ENCODE peak calls at places on chromosomes 2 and 18, in nine cellular contexts. D is NCI-H2081; S is mesenteric fat pad; I is NCI-H748 treated with DMSO at 0.1 percent for 48 hours; U is T-helper 1 cell; G is NCI-H526 treated with DMSO at 0.1 percent for 48 hours; N is stimulated activated CD4-positive, alpha-beta T cell treated with anti-CD3 and anti-CD28 coated beads, Interleukin-1b, Interleukin-23, amount 100 ng/mL, for 24 hours; E is fibroblast of the aortic adventitia; Q is activated CD4-positive, alpha-beta memory T cell treated with anti-CD3 and anti-CD28 coated beads, Interleukin-2, amount 10 ng/mL, durations not matched to agents 7 days and 5 days. X is an unnamed sample.

GRCh38 chr2:40028792-40029488 is 249.9 kb upstream of the THUMPD2 start:
- DNase-seq in D (no peak), S (no peak), I (no peak), U (no peak), G (no peak), N (no peak), E (no peak), Q (no peak), X (no peak)

GRCh38 chr2:44100351-44100750 is 68.3 kb upstream of the PPM1B start:
- DNase-seq in D (no peak), S (no peak), I (no peak), U (no peak), G (no peak), N (no peak), E (peak), Q (peak), X (peak)

GRCh38 chr2:38671946-38672345 is 6.0 kb downstream of the GALM start:
- DNase-seq in D (no peak), S (no peak), I (no peak), U (no peak), G (no peak), N (no peak), E (no peak), Q (no peak), X (no peak)

GRCh38 chr18:77559274-77559910 is 309.7 kb downstream of the GALR1 start:
- DNase-seq in D (peak), S (no peak), I (no peak), U (no peak), G (no peak), N (no peak), E (no peak), Q (no peak), X (no peak)

GRCh38 chr2:2175381-2176090 is 155.5 kb downstream of the MYT1L start:
- DNase-seq in D (no peak), S (no peak), I (no peak), U (no peak), G (no peak), N (no peak), E (no peak), Q (no peak), X (no peak)

GRCh38 chr2:156430978-156431358 is 5.2 kb upstream of the GPD2 start:
- DNase-seq in D (no peak), S (no peak), I (no peak), U (peak), G (no peak), N (no peak), E (peak), Q (no peak), X (peak)

GRCh38 chr18:42183746-42184145 is 228.7 kb downstream of the PIK3C3 start:
- DNase-seq in D (no peak), S (no peak), I (no peak), U (no peak), G (no peak), N (no peak), E (peak), Q (no peak), X (peak)

GRCh38 chr18:60984496-60984895 is 348.7 kb upstream of the CDH20 start:
- DNase-seq in D (no peak), S (no peak), I (no peak), U (no peak), G (no peak), N (no peak), E (peak), Q (no peak), X (peak)

GRCh38 chr18:13423352-13423751 is 204.8 kb downstream of the LDLRAD4 start:
- DNase-seq in D (no peak), S (no peak), I (no peak), U (no peak), G (no peak), N (no peak), E (no peak), Q (no peak), X (no peak)

GRCh38 chr2:220396287-220396686 is 768.9 kb downstream of the SLC4A3 start:
- DNase-seq in D (no peak), S (no peak), I (no peak), U (no peak), G (no peak), N (no peak), E (peak), Q (no peak), X (peak)

GRCh38 chr2:53913721-53914120 is 54.0 kb upstream of the GPR75 start:
- DNase-seq in D (no peak), S (no peak), I (no peak), U (peak), G (no peak), N (no peak), E (peak), Q (peak), X (peak)

GRCh38 chr2:60958800-60959199 is 58.7 kb upstream of the PEX13 start:
- DNase-seq in D (no peak), S (no peak), I (no peak), U (no peak), G (no peak), N (no peak), E (peak), Q (no peak), X (no peak)

GRCh38 chr2:148658807-148659722 is 14.5 kb downstream of the EPC2 start:
- DNase-seq in D (no peak), S (no peak), I (no peak), U (peak), G (no peak), N (no peak), E (no peak), Q (no peak), X (peak)